ENCODE peak calls at places on chromosomes 5 and 9, in four cellular contexts. P is AG10803, Y is sigmoid colon, K is cardiac fibroblast. S is an unnamed sample.

GRCh38 chr5:177496111-177497010 is 1.0 kb downstream of the PDLIM7 start:
- DNase-seq in P (peak), K (peak), Y (peak), S (no peak)

GRCh38 chr9:17613723-17614122 is 34.9 kb downstream of the SH3GL2 start:
- DNase-seq in P (peak), K (peak), Y (no peak), S (no peak)

GRCh38 chr5:53113947-53114346 is 4.4 kb upstream of the MOCS2 start:
- DNase-seq in Y (no peak), P (no peak), K (no peak), S (no peak)

GRCh38 chr5:28862860-28863196 is 1824.4 kb upstream of the CDH9 start:
- DNase-seq in P (no peak), K (no peak), Y (no peak), S (no peak)

GRCh38 chr9:35736201-35736633 is 3.8 kb downstream of the CREB3 start:
- DNase-seq in K (peak), P (peak), Y (peak), S (peak)

GRCh38 chr9:134709512-134710270 is 68.1 kb downstream of the COL5A1 start:
- DNase-seq in P (peak), Y (peak), K (peak), S (no peak)

GRCh38 chr5:15013654-15014463 is 142.3 kb upstream of the ANKH start:
- DNase-seq in P (peak), Y (no peak), K (peak), S (peak)

GRCh38 chr5:80061005-80061404 is 25.9 kb downstream of the THBS4 start:
- DNase-seq in K (no peak), Y (no peak), P (peak), S (no peak)

GRCh38 chr5:37871023-37871815 is 31.4 kb upstream of the GDNF start:
- DNase-seq in P (peak), Y (no peak), K (peak), S (no peak)

GRCh38 chr5:113634957-113635356 is 121.5 kb downstream of the YTHDC2 start:
- DNase-seq in Y (no peak), P (no peak), K (no peak), S (no peak)

GRCh38 chr9:111872886-111873285 is 23.7 kb upstream of the UGCG start:
- DNase-seq in P (no peak), K (no peak), Y (no peak), S (no peak)

DNA sequence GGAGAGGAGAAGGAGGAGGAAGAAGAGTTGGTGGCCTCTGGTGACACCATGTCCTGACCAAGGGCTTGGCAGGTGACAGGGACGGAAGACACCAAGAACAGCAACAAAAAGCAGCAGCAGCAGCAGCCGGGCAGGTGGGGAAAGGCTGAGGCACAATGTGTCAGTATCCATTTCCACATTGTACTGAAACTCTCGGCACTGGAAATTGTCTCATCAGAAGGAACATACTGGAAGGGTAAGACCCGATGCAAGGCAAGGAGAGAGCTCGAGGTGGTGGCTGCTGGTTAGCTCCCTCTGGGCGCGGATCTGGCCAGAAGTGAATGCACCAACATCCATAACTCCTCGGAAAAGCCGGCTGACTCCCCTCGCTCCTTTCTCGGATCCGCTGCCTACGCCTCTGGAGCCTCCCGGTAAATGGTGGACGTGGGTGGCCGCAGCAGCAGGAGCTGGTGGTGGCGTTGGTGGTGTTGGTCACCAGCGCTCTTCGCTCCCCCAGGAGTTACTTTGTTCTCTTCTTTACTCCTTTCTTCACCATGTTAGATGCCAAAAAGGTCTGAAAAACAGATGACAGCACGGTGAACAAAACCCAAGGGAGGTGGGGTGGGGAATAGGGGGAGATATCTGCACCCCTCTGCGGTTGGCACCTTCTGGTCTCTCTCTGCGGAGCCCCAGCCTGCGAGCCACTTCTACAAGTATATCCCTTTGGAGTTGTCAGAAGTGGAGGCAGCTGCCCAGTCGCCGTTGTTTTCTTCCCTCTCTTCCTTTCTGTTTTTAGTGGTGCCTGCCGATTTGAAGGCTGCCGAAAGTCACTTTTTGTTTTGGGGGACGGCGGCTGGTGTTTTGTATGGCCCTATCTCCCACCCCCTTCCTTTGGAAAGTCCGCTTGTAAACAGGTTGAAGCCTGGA is 463 bp downstream of the FGF10 start:
- DNase-seq in K (peak), P (peak), Y (peak), S (no peak)
- H3K4me3 ChIP-seq in K (peak), P (peak), Y (peak), S (no peak)

GRCh38 chr9:114387678-114388431 is at the start of gene AKNA:
- DNase-seq in K (peak), Y (peak), P (peak), S (peak)
- H3K4me3 ChIP-seq in K (peak), Y (peak), P (peak), S (peak)

DNA sequence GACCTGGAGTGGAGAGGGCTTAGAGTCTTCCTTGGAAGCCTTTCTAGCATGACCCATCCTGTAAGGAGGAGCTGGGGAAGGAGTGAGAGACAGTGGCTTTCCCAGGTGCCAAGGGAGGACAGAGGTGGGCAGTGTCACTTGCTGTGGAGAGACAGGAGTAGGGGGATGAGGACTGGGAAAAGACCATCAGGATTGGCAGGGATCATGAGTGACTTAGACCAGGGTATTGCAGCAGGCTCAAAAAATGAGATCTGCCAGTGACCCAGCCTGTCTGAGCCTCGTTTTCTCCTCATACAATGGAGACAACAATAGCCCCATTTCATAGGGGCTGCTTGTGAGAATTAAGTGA is 2.4 kb downstream of the TMOD1 start:
- DNase-seq in K (no peak), P (no peak), Y (no peak), S (no peak)
- H3K4me3 ChIP-seq in K (no peak), P (no peak), Y (no peak), S (no peak)

DNA sequence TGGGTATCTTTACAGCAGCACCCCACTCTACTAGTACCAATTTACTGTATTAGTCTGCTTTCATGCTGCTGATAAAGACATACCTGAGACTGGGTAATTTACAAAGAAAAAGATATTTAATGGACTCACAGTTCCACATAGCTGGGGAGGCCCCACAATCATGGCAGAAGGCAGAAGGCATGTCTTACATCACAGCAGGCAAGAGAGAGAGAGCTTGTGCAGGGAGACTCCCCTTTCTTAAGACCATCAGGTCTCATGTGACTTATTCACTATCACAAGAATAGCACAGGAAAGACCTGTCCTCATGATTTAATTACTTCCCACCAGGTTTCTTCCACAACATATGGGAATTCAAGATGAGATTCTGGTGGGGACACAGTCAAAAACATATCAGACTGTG is 11.5 kb downstream of the UGT3A1 start:
- DNase-seq in P (no peak), K (no peak), Y (no peak), S (no peak)
- H3K4me3 ChIP-seq in P (no peak), K (no peak), Y (no peak), S (no peak)

DNA sequence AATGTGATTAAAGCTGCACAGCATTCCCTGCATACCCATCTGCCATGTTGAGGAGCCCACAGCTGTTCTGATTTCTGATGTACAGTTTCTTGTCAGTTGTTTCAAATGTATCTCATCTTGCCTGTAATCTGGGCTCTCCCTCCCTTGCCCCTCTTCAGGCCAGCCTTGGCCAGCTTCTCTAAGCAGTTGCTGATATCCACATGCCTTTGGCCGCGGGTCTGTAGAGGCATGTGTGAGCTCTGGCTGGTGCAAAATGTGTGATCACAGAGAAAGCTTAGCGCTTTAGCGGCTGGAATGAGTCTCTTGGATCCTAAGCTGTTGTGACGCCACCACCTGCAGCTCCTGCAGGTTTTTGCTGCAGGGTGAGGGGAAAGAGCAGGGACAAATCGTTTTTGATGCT is 332.0 kb downstream of the MLLT3 start:
- DNase-seq in P (no peak), K (no peak), Y (no peak), S (no peak)
- H3K4me3 ChIP-seq in P (no peak), K (no peak), Y (no peak), S (no peak)

GRCh38 chr5:88677502-88677901 is 205.5 kb downstream of the MEF2C start:
- DNase-seq in P (no peak), Y (no peak), K (no peak), S (no peak)
- H3K4me3 ChIP-seq in P (no peak), Y (no peak), K (no peak), S (no peak)